ENCODE peak calls at places on chromosomes 3 and 15, in seven cellular contexts. O, H, G, Q, W, P and F are unnamed samples.

GRCh38 chr15:63391669-63392354 is 10.2 kb upstream of the CA12 start:
- DNase-seq in W (no peak), H (no peak), P (no peak), G (no peak), Q (no peak), O (no peak), F (no peak)

GRCh38 chr3:114178770-114179368 is at the start of gene DRD3:
- DNase-seq in O (no peak), H (no peak), Q (peak), G (no peak), P (no peak), W (peak), F (no peak)

GRCh38 chr15:64686130-64686735 is 89.2 kb downstream of the RBPMS2 start:
- DNase-seq in P (peak), G (no peak), H (no peak), W (peak), O (no peak), Q (peak), F (peak)

GRCh38 chr15:81239190-81239589 is 42.5 kb downstream of the IL16 start:
- DNase-seq in G (no peak), H (no peak), Q (no peak), O (no peak), P (no peak), W (no peak), F (no peak)

GRCh38 chr15:76533995-76534394 is 197.4 kb downstream of the ISL2 start:
- DNase-seq in Q (no peak), O (no peak), P (no peak), G (no peak), W (no peak), H (no peak), F (no peak)

GRCh38 chr15:66841953-66842681 is 140.1 kb downstream of the SMAD6 start:
- DNase-seq in P (peak), Q (peak), O (no peak), G (no peak), W (peak), H (peak), F (peak)

GRCh38 chr3:128787256-128788253 is 61.6 kb downstream of the RAB7A start:
- DNase-seq in G (no peak), H (no peak), O (no peak), P (peak), W (peak), Q (peak), F (peak)

GRCh38 chr15:63243101-63243500 is 34.3 kb upstream of the APH1B start:
- DNase-seq in G (no peak), W (no peak), Q (no peak), H (no peak), O (no peak), P (no peak), F (no peak)

GRCh38 chr3:191391873-191392808 is 61.8 kb upstream of the UTS2B start:
- DNase-seq in Q (no peak), W (no peak), H (no peak), P (no peak), G (no peak), O (no peak), F (no peak)

GRCh38 chr3:177551431-177551836 is 354.2 kb upstream of the TBL1XR1 start:
- DNase-seq in O (no peak), Q (no peak), H (no peak), G (no peak), W (no peak), P (no peak), F (no peak)

GRCh38 chr3:32334675-32335074 is 57.0 kb upstream of the CMTM7 start:
- DNase-seq in P (no peak), H (no peak), W (no peak), O (no peak), G (no peak), Q (no peak), F (no peak)

GRCh38 chr3:127182848-127183714 is 9.8 kb upstream of the PRR23E start:
- DNase-seq in P (no peak), Q (no peak), H (no peak), G (no peak), W (no peak), O (no peak), F (no peak)

GRCh38 chr15:72110355-72110754 is 7.6 kb downstream of the MYO9A start:
- DNase-seq in O (no peak), H (no peak), Q (peak), W (no peak), G (no peak), P (no peak), F (no peak)

GRCh38 chr15:84955089-84955848 is 26.4 kb upstream of the PDE8A start:
- DNase-seq in H (peak), G (no peak), W (peak), O (no peak), Q (peak), P (peak), F (peak)

GRCh38 chr3:186004209-186004608 is 66.4 kb upstream of the TRA2B start:
- DNase-seq in P (no peak), H (no peak), G (no peak), O (no peak), Q (no peak), W (no peak), F (no peak)